ENCODE peak calls at places on chromosomes 3 and 15, in seven cellular contexts. K is IMR-90, J is neuronal stem cell, W is trophoblast cell, I is H9, Q is mesendoderm, D is H1. L is an unnamed sample.

GRCh38 chr3:177468331-177468730 is 271.0 kb upstream of the TBL1XR1 start:
- DNase-seq in K (peak), J (no peak), W (peak), I (no peak), Q (peak), D (no peak), L (peak)

GRCh38 chr15:95134306-95135100 is 903.1 kb downstream of the MCTP2 start:
- DNase-seq in K (peak), J (no peak), W (no peak), I (no peak), Q (no peak), D (no peak), L (peak)

GRCh38 chr15:78368671-78369070 is 28.5 kb downstream of the CRABP1 start:
- DNase-seq in K (no peak), J (no peak), W (no peak), I (no peak), Q (no peak), D (no peak), L (no peak)

GRCh38 chr3:129605593-129606521 is 619 bp downstream of the PLXND1 start:
- DNase-seq in K (peak), J (no peak), W (peak), I (peak), Q (peak), D (peak), L (peak)

GRCh38 chr15:100771745-100772144 is 107.9 kb upstream of the ALDH1A3 start:
- DNase-seq in K (no peak), J (no peak), W (no peak), I (no peak), Q (no peak), D (no peak), L (no peak)

GRCh38 chr3:169812844-169813677 is at the start of the genes LRRC34 and LRRIQ4:
- DNase-seq in K (peak), J (peak), W (no peak), I (peak), Q (peak), D (no peak), L (peak)

GRCh38 chr3:8560608-8561007 is 59.0 kb downstream of the LMCD1 start:
- DNase-seq in K (peak), J (no peak), W (no peak), I (no peak), Q (peak), D (no peak), L (peak)

GRCh38 chr15:90087454-90088154 is 14.7 kb downstream of the IDH2 start:
- DNase-seq in K (peak), J (no peak), W (no peak), I (peak), Q (peak), D (no peak), L (peak)

GRCh38 chr3:12708584-12709192 is 44.8 kb upstream of the RAF1 start:
- DNase-seq in K (peak), J (no peak), W (no peak), I (no peak), Q (no peak), D (no peak), L (peak)

GRCh38 chr3:170154569-170155143 is 26.9 kb downstream of the PHC3 start:
- DNase-seq in K (no peak), J (no peak), W (no peak), I (no peak), Q (no peak), D (no peak), L (no peak)

GRCh38 chr15:41796457-41796856 is 22.2 kb downstream of the MAPKBP1 start:
- DNase-seq in K (peak), J (no peak), W (peak), I (no peak), Q (no peak), D (no peak), L (no peak)

GRCh38 chr3:107271787-107272387 is 105.4 kb upstream of the CCDC54 start:
- DNase-seq in K (peak), J (no peak), W (no peak), I (no peak), Q (peak), D (no peak), L (peak)

GRCh38 chr3:32780735-32781210 is 37.0 kb upstream of the TRIM71 start:
- DNase-seq in K (peak), J (peak), W (no peak), I (peak), Q (peak), D (peak), L (peak)

GRCh38 chr3:52021869-52022268 is 26.2 kb upstream of the RPL29 start:
- DNase-seq in K (no peak), J (no peak), W (no peak), I (no peak), Q (no peak), D (no peak), L (peak)

GRCh38 chr15:101126618-101127502 is 125.0 kb downstream of the CHSY1 start:
- DNase-seq in K (peak), J (no peak), W (no peak), I (no peak), Q (peak), D (no peak), L (peak)

GRCh38 chr3:157023211-157023610 is 136.7 kb downstream of the CCNL1 start:
- DNase-seq in K (no peak), J (no peak), W (no peak), I (no peak), Q (no peak), D (no peak), L (no peak)

GRCh38 chr3:113269661-113270060 is 58.3 kb downstream of the BOC start:
- DNase-seq in K (no peak), J (no peak), W (no peak), I (no peak), Q (no peak), D (no peak), L (no peak)

GRCh38 chr15:64412216-64412615 is 24.6 kb downstream of the TRIP4 start:
- DNase-seq in K (no peak), J (no peak), W (no peak), I (no peak), Q (no peak), D (no peak), L (no peak)

GRCh38 chr15:61099030-61099800 is 129.9 kb downstream of the RORA start:
- DNase-seq in K (peak), J (no peak), W (no peak), I (no peak), Q (no peak), D (no peak), L (no peak)

GRCh38 chr15:66043264-66043663 is 174.0 kb downstream of the RAB11A start:
- DNase-seq in K (no peak), J (no peak), W (no peak), I (no peak), Q (no peak), D (no peak), L (no peak)

GRCh38 chr3:122975924-122976293 is 51.7 kb downstream of the SEMA5B start:
- DNase-seq in K (peak), J (no peak), W (no peak), I (no peak), Q (no peak), D (no peak), L (no peak)

GRCh38 chr3:66527253-66527652 is 26.4 kb upstream of the LRIG1 start:
- DNase-seq in K (no peak), J (no peak), W (no peak), I (no peak), Q (no peak), D (no peak), L (no peak)

GRCh38 chr3:1591327-1592028 is 498.7 kb downstream of the CNTN6 start:
- DNase-seq in K (no peak), J (no peak), W (no peak), I (no peak), Q (no peak), D (no peak), L (no peak)

GRCh38 chr3:115187149-115187757 is 40.2 kb upstream of the ZBTB20 start:
- DNase-seq in K (no peak), J (no peak), W (no peak), I (no peak), Q (no peak), D (no peak), L (no peak)

GRCh38 chr3:111895079-111895478 is 36.0 kb downstream of the PHLDB2 start:
- DNase-seq in K (peak), J (no peak), W (no peak), I (no peak), Q (peak), D (no peak), L (peak)

DNA sequence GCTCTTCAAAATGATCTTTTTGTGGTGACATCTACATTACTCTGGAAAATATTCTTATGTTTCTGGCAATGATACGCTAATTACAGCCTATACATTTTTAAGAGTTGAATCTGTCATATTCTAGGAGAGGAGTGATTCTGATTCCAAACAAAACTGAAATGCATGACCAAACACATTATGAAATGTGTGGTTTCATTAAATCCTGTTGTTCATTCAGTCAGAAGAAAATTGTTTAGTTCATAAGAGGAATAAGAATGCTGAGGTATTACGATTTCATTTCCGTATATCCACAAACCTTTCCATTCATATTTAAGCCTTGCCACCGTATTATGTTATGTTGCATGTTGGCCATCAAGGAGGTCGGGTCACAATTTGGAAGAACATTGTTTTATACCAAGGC is 345.1 kb downstream of the FEZF2 start:
- DNase-seq in K (no peak), J (no peak), W (no peak), I (no peak), Q (no peak), D (no peak), L (no peak)
- H3K18ac ChIP-seq in K (no peak), J (no peak), W (no peak), I (no peak), Q (no peak), D (no peak), L (no peak)

GRCh38 chr3:127204841-127205582 is 12.1 kb downstream of the PRR23E start:
- DNase-seq in K (no peak), J (no peak), W (no peak), I (peak), Q (no peak), D (no peak), L (no peak)
- H3K18ac ChIP-seq in K (no peak), J (peak), W (no peak), I (no peak), Q (no peak), D (no peak), L (no peak)

GRCh38 chr3:179172546-179172945 is 24.4 kb downstream of the PIK3CA start:
- DNase-seq in K (no peak), J (no peak), W (no peak), I (no peak), Q (no peak), D (no peak), L (no peak)

GRCh38 chr3:179174316-179174715 is 26.2 kb downstream of the PIK3CA start:
- DNase-seq in K (no peak), J (no peak), W (no peak), I (no peak), Q (no peak), D (no peak), L (no peak)

GRCh38 chr3:179166561-179167201 is 18.5 kb downstream of the PIK3CA start:
- DNase-seq in K (no peak), J (no peak), W (no peak), I (no peak), Q (no peak), D (no peak), L (no peak)

GRCh38 chr3:179164857-179165256 is 16.7 kb downstream of the PIK3CA start:
- DNase-seq in K (no peak), J (no peak), W (no peak), I (no peak), Q (no peak), D (no peak), L (no peak)

GRCh38 chr3:179168933-179169332 is 20.8 kb downstream of the PIK3CA start:
- DNase-seq in K (no peak), J (no peak), W (no peak), I (no peak), Q (no peak), D (no peak), L (peak)
- H3K18ac ChIP-seq in K (no peak), J (no peak), W (no peak), I (no peak), Q (no peak), D (no peak), L (no peak)

GRCh38 chr15:81899024-81899423 is 146.8 kb downstream of the MEX3B start:
- DNase-seq in K (no peak), J (no peak), W (no peak), I (no peak), Q (no peak), D (no peak), L (no peak)
- H3K18ac ChIP-seq in K (no peak), J (no peak), W (no peak), I (no peak), Q (no peak), D (no peak), L (no peak)

DNA sequence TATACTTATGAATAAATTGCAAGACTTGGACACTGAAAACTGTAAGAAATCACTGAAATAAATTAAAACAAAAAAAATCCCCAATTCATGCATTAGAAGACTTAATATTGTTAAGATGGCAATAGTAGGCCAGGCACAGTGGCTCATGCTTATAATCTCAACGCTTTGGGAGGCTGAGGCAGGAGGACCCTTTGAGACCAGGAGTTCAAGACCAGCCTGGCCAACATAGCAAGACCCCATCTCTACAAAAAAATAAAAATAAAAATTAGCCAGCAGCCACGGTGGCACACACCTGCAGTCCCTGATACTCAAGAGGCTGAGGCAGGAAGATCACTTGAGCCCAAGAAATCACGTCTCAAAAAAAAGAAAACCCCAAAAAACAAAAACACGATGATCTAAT is 35.8 kb downstream of the CPEB1 start:
- DNase-seq in K (no peak), J (no peak), W (no peak), I (no peak), Q (no peak), D (no peak), L (no peak)
- H3K18ac ChIP-seq in K (no peak), J (no peak), W (no peak), I (no peak), Q (no peak), D (no peak), L (no peak)

DNA sequence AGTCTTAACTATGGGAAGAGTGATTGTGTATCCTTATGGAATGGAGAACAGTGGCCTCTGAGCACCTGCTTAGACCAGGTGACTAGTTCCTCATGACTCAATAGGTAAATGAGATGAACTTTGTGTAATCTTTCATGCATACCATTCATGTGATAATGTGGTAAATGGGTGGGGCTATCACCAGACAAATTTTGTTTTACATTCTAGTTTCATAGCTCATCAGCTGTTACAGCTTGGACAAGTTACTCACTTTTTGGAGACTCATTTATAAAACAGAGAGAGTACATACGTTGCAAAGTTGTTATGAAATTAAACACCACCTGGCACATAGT is 103.7 kb upstream of the TGFBR2 start:
- DNase-seq in K (peak), J (no peak), W (peak), I (no peak), Q (no peak), D (no peak), L (no peak)
- H3K18ac ChIP-seq in K (no peak), J (no peak), W (no peak), I (no peak), Q (no peak), D (no peak), L (no peak)

GRCh38 chr3:133964547-133964946 is 65.2 kb downstream of the SLCO2A1 start:
- DNase-seq in K (no peak), J (no peak), W (no peak), I (no peak), Q (peak), D (no peak), L (no peak)

GRCh38 chr3:133965906-133966305 is 63.8 kb downstream of the SLCO2A1 start:
- DNase-seq in K (no peak), J (no peak), W (no peak), I (no peak), Q (no peak), D (no peak), L (no peak)

GRCh38 chr3:133966954-133967353 is 62.8 kb downstream of the SLCO2A1 start:
- DNase-seq in K (no peak), J (no peak), W (no peak), I (peak), Q (no peak), D (no peak), L (no peak)

GRCh38 chr3:133963657-133964396 is 65.9 kb downstream of the SLCO2A1 start:
- DNase-seq in K (no peak), J (no peak), W (no peak), I (no peak), Q (no peak), D (no peak), L (no peak)

DNA sequence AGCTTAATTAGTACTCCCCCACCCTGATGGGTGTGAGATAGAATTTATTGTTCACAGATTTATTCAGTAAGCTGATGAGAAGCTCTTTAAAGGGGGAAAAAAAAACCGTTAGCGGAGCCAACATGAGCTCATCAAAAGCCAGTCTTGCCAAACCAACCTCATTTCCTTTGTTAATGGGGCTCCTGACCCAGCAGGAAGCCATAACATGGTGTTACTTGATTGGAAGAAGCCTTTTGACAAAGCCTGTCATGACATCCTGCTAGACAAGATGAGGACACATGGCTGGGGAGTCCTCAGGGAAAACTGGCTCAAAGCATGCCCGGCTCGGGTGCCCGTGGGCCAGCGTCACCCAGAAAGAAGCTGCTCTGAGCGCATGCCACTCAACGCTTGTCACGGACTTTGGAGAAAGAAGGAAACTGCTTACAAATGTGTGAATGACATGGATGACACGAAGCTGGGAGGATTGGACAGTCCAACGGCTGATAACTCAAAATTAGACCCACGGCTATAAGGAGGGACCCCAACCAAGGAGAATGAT is 64.6 kb downstream of the SLCO2A1 start:
- DNase-seq in K (peak), J (no peak), W (no peak), I (no peak), Q (no peak), D (no peak), L (no peak)
- H3K18ac ChIP-seq in K (no peak), J (no peak), W (peak), I (no peak), Q (no peak), D (no peak), L (no peak)

DNA sequence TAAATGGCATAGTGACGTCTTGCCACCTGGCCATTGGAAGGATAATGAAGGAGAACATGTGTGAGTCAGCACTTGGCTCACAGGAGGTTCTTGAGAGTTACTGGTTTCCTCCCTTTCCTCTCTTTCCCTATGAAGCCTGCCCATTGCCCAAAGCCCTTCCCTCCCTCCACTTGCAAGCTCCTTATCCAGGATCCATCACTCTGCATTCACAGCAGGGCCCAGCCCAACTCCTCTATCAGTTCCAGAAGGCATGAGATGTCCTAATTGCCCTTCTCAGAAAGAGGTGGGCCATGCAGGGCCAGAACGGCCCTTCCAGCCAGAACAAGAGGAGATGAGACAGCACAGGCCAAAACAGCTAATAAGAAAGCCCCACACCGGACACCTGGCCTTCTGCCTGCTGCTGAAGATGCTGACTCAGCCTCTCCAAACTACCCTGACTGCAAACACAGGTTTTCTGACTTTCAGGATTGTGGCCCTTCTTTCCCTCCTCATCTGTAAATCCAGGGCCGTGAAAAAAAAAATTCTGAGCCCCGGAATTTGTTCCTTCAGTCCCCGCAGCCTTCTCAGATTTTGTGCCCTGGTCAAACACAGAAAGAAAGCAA is 29.7 kb downstream of the HAPLN3 start:
- DNase-seq in K (no peak), J (no peak), W (no peak), I (no peak), Q (no peak), D (no peak), L (no peak)
- H3K18ac ChIP-seq in K (no peak), J (peak), W (no peak), I (no peak), Q (no peak), D (no peak), L (no peak)

L was measured in mesenchymal stem cell.